ENCODE peak calls at places on chromosomes 2 and 18, in eight cellular contexts. Y is cardiac fibroblast; W is coronary artery; N is fibroblast of lung; Z is neural progenitor cell; B is CD8-positive, alpha-beta T cell; L is tibial artery; A is AG10803. M is an unnamed sample.
A peak's percentile ranks its signal among the peaks of the same experiment; 100 is the strongest.

GRCh38 chr2:225272173-225272572 is 127.3 kb upstream of the NYAP2 start:
- DNase-seq in N (no peak), B (no peak), L (no peak), A (no peak), W (no peak), Y (no peak), Z (no peak), M (no peak)

GRCh38 chr2:180505203-180505602 is 475.2 kb upstream of the UBE2E3 start:
- DNase-seq in A (peak; percentile 20), Y (peak; percentile 28), W (no peak), Z (no peak), N (peak; percentile 34), B (no peak), L (no peak), M (no peak)

GRCh38 chr18:23038712-23039111 is 96.6 kb upstream of the CABLES1 start:
- DNase-seq in L (no peak), W (no peak), Z (no peak), N (peak; percentile 15), A (peak; percentile 96), Y (peak; percentile 36), B (no peak), M (peak; percentile 91)

GRCh38 chr2:26982102-26982742 is 11.8 kb downstream of the MAPRE3 start:
- DNase-seq in Y (peak; percentile 63), W (no peak), L (peak; percentile 62), A (no peak), N (peak; percentile 33), Z (peak; percentile 51), B (no peak), M (peak; percentile 12)

GRCh38 chr2:167122389-167122788 is 234.1 kb downstream of the XIRP2 start:
- DNase-seq in N (no peak), L (no peak), B (no peak), W (no peak), A (no peak), Z (no peak), Y (no peak), M (no peak)

GRCh38 chr2:96772903-96773675 is 12.4 kb downstream of the CNNM4 start:
- DNase-seq in L (no peak), Z (no peak), A (no peak), N (no peak), Y (no peak), W (no peak), B (no peak), M (no peak)

GRCh38 chr18:23529597-23529996 is 26.3 kb downstream of the RMC1 start:
- DNase-seq in Z (no peak), W (no peak), L (no peak), N (peak; percentile 16), Y (peak; percentile 79), B (no peak), A (peak; percentile 40), M (no peak)

GRCh38 chr18:59096098-59096779 is 43.4 kb upstream of the SEC11C start:
- DNase-seq in W (no peak), B (no peak), A (no peak), Y (no peak), L (no peak), N (no peak), Z (peak; percentile 48), M (no peak)

GRCh38 chr2:1538663-1539062 is 125.4 kb downstream of the TPO start:
- DNase-seq in Z (peak; percentile 72), L (no peak), B (no peak), W (no peak), A (peak; percentile 13), Y (peak; percentile 37), N (peak; percentile 31), M (no peak)

GRCh38 chr2:38599706-38600105 is 3.0 kb downstream of the HNRNPLL start:
- DNase-seq in L (no peak), Y (no peak), W (no peak), A (peak; percentile 22), N (no peak), Z (no peak), B (no peak), M (no peak)

GRCh38 chr2:38601463-38602135 is 1.1 kb downstream of the HNRNPLL start:
- DNase-seq in W (no peak), A (peak; percentile 30), B (no peak), L (no peak), Y (peak; percentile 58), N (peak; percentile 53), Z (peak; percentile 56), M (no peak)

GRCh38 chr2:38600242-38600891 is 2.4 kb downstream of the HNRNPLL start:
- DNase-seq in A (peak; percentile 8), Y (no peak), L (no peak), B (no peak), Z (peak; percentile 50), N (no peak), W (no peak), M (no peak)

GRCh38 chr2:38602136-38602731 is 494 bp downstream of the HNRNPLL start:
- DNase-seq in B (no peak), L (peak; percentile 35), N (no peak), Y (no peak), Z (peak; percentile 69), A (peak; percentile 11), W (peak; percentile 79), M (no peak)

DNA sequence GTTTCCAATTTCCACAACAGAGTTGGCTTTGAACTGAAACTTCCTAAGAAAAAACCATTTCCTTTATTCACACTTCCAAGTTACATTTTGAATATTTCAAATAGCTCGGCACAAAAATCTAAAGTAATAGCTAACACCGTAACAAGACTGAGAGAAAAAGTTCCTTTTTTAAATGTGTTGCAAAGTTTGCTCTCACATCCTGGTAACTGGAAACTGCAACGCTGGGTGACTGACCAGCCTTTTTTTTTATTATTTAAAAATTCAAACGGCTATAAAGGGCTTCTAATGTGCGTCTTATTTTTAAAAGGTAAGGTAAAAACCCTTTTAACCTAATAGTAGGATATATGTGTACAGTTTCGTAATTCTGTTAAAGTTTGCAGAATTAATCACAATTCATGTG is 1.7 kb downstream of the HNRNPLL start:
- DNase-seq in B (no peak), L (no peak), N (no peak), Z (no peak), Y (peak; percentile 34), A (peak; percentile 3), W (no peak), M (no peak)
- H3K4me3 ChIP-seq in B (no peak overlapping the region), L (peak overlapping the region; percentile 74), N (peak overlapping the region; percentile 88), Z (peak overlapping the region; percentile 95), Y (peak overlapping the region; percentile 83), A (peak overlapping the region; percentile 80), W (peak overlapping the region; percentile 90), M (peak overlapping the region; percentile 55)

DNA sequence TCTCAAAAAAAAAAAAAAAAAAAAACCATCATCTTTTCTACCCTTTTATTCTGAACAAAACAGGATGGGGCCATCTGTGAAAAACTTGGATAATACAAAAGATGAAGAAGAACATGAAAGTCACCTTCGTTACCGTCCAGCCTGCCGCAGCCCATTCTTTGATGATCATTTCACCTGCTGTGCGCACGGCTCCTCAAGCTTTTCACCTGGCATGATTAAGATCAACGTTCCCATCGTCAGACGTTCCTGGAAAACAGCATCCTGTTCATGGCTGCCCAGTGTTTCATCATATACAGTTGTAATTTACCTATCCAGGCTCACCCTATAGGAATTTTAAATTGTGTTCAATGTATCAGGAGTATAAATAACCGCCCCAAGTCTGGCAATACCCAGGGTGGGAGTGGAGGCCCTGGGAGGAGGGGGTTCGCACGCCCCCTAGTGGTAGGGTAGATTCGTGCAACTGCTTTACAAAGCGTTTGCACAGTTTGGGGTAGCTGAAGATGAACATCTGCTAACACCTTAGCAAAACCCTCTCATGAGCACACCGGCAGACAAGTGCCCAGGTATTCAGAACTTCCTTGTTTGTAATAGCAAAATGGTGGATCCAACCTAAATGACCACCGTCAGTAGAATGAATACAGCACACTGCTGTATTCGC is 49.0 kb upstream of the GLI2 start:
- DNase-seq in B (no peak), W (no peak), L (no peak), Z (no peak), N (no peak), A (no peak), Y (no peak), M (no peak)
- TF ChIP-seq CTCF in B (no peak), W (no peak), L (no peak), Z (peak; percentile 54), N (peak; percentile 8), A (peak; percentile 37), Y (peak; percentile 32), M (peak; percentile 69)

DNA sequence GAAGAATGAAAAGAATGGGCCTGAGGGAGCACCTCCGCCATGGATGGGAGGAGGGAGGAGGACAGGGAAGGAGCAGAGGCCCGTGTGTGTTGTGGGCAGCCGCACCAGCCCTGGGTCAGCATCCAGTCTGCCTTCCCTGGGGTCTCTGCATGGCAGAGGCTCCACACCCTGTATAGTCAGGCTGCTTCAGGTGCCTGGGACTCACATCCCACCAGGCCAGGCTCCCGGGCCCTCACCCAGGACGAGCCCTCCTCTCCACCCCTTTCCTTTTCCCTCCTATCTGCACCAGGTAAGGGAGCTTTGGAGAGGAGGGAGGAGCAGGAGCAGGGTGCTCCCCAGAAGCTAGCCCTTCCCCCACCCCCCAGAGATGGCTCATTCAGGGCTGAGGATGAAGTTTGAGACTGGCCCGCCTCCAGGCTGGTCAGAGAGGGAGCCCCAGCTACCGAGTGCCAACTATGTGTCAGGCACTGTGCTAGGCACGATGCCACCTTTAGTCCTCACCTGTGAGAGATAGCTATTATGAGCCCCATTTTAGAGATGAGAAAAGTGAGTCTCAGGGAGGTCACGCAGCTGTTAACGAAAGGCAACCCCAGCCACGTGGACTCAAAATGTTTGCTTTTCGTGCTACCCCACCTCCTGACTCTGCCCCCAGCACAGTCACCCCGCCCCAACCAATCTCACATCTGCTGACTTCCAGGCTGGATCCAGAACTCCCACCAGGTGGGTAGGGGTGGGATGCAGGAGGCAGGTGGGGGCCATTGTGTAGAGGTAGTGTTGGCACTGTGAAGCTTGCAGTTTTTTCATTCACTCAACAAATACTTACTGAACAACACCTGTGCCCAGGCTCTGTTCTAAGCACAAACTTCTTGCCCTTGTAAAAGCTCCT is 242.1 kb downstream of the DYSF start:
- DNase-seq in L (no peak), A (no peak), Z (no peak), Y (no peak), B (no peak), W (no peak), N (no peak), M (no peak)
- H3K4me3 ChIP-seq in L (no peak overlapping the region), A (no peak overlapping the region), Z (no peak overlapping the region), Y (no peak overlapping the region), B (no peak overlapping the region), W (no peak overlapping the region), N (no peak overlapping the region), M (no peak overlapping the region)

GRCh38 chr2:113724010-113724409 is 32.4 kb downstream of the SLC35F5 start:
- DNase-seq in A (no peak), Y (no peak), W (no peak), Z (no peak), B (no peak), L (no peak), N (no peak), M (no peak)

GRCh38 chr2:113716291-113716690 is 40.2 kb downstream of the SLC35F5 start:
- DNase-seq in Z (no peak), W (no peak), A (peak; percentile 13), L (no peak), Y (peak; percentile 33), B (no peak), N (peak; percentile 8), M (no peak)

GRCh38 chr2:113723411-113723810 is 33.0 kb downstream of the SLC35F5 start:
- DNase-seq in A (no peak), W (no peak), L (no peak), N (no peak), Y (no peak), Z (no peak), B (no peak), M (no peak)

DNA sequence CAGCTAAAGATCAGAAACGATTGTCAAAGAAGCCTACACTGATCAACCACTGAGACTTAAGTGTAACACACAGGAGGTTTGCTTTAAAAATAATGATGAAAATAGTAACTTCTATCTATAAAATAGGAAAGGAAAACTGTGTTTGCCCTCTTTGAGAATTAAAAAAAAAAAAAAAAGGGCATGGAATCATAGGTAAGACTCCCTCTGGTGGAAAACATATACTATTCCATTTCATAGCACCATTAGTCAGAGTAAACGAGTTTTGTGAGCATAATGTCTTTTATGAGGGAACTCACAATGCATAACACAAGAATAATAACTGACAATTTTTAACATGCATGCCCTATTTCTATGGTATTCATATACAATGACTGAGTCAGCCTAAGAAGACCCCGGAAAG is 36.3 kb downstream of the SLC35F5 start:
- DNase-seq in N (peak; percentile 23), L (no peak), Z (peak; percentile 5), A (peak; percentile 20), W (no peak), B (no peak), Y (peak; percentile 40), M (no peak)
- TF ChIP-seq CTCF in N (no peak), L (peak; percentile 21), Z (peak; percentile 45), A (peak; percentile 62), W (no peak), B (peak; percentile 45), Y (peak; percentile 40), M (peak; percentile 27)